ENCODE peak calls at places on chromosomes 4 and X, in eight cellular contexts. D is thyroid gland, Z is IMR-90, S is gastrocnemius medialis, K is heart left ventricle, G is body of pancreas, C is A549, E is stomach. O is an unnamed sample. For H3K4me1, the result is how much of the 10 kb centered on the place peaks cover.

GRCh38 chrX:39591099-39591498 is 506.7 kb downstream of the BCOR start:
- DNase-seq in D (no peak), C (no peak), Z (no peak), K (no peak), E (no peak), S (no peak), G (no peak), O (no peak)

GRCh38 chr4:105414316-105414715 is 59.5 kb downstream of the PPA2 start:
- DNase-seq in K (no peak), S (no peak), D (no peak), G (no peak), C (no peak), Z (no peak), E (no peak), O (no peak)

GRCh38 chr4:188021548-188022249 is 26.1 kb downstream of the ZFP42 start:
- DNase-seq in D (no peak), E (no peak), S (no peak), Z (no peak), C (no peak), K (no peak), G (no peak), O (peak)

GRCh38 chr4:60216752-60217151 is 983.4 kb upstream of the ADGRL3 start:
- DNase-seq in D (no peak), K (no peak), C (no peak), G (no peak), S (no peak), E (no peak), Z (peak), O (no peak)

GRCh38 chrX:17242470-17242869 is 132.5 kb upstream of the NHS start:
- DNase-seq in K (peak), C (no peak), G (peak), E (peak), S (peak), D (peak), Z (peak), O (peak)

GRCh38 chr4:111562811-111563210 is 582.4 kb upstream of the FAM241A start:
- DNase-seq in K (no peak), D (no peak), C (no peak), G (no peak), E (no peak), Z (peak), S (no peak), O (no peak)

GRCh38 chr4:41320278-41320677 is 63.5 kb downstream of the UCHL1 start:
- DNase-seq in K (no peak), Z (no peak), C (no peak), G (no peak), S (no peak), D (no peak), E (no peak), O (no peak)

GRCh38 chrX:7133036-7133412 is 14.5 kb upstream of the STS start:
- DNase-seq in S (no peak), E (no peak), C (no peak), G (no peak), Z (peak), K (peak), D (peak), O (no peak)

GRCh38 chr4:54745031-54745770 is 87.4 kb downstream of the KIT start:
- DNase-seq in C (no peak), E (no peak), K (no peak), Z (peak), G (no peak), S (no peak), D (no peak), O (no peak)

GRCh38 chr4:77621254-77621653 is 15.6 kb downstream of the CXCL13 start:
- DNase-seq in G (no peak), Z (no peak), C (no peak), K (no peak), S (no peak), E (no peak), D (no peak), O (no peak)

GRCh38 chrX:18707442-18708049 is at the start of gene PPEF1:
- DNase-seq in C (no peak), G (no peak), K (no peak), Z (no peak), E (no peak), D (no peak), S (no peak), O (no peak)

GRCh38 chrX:54358424-54359211 is 772 bp upstream of the WNK3 start:
- DNase-seq in G (peak), D (peak), E (no peak), Z (peak), S (no peak), K (peak), C (no peak), O (peak)

GRCh38 chr4:126441173-126441810 is 1126.5 kb downstream of the FAT4 start:
- DNase-seq in E (no peak), Z (peak), K (no peak), G (no peak), C (no peak), D (no peak), S (no peak), O (no peak)

GRCh38 chrX:67544281-67544680 is 460 bp downstream of the AR start:
- DNase-seq in K (no peak), Z (no peak), G (peak), E (peak), S (peak), D (peak), C (no peak), O (no peak)

GRCh38 chr4:163548481-163549243 is 54.2 kb downstream of the TMA16 start:
- DNase-seq in E (no peak), Z (peak), S (no peak), K (no peak), G (no peak), D (no peak), C (peak), O (no peak)
- H3K4me1 ChIP-seq in E (under half), Z (under half), S (under half), K (under half), G (under half), D (under half), C (under half), O (under half)

DNA sequence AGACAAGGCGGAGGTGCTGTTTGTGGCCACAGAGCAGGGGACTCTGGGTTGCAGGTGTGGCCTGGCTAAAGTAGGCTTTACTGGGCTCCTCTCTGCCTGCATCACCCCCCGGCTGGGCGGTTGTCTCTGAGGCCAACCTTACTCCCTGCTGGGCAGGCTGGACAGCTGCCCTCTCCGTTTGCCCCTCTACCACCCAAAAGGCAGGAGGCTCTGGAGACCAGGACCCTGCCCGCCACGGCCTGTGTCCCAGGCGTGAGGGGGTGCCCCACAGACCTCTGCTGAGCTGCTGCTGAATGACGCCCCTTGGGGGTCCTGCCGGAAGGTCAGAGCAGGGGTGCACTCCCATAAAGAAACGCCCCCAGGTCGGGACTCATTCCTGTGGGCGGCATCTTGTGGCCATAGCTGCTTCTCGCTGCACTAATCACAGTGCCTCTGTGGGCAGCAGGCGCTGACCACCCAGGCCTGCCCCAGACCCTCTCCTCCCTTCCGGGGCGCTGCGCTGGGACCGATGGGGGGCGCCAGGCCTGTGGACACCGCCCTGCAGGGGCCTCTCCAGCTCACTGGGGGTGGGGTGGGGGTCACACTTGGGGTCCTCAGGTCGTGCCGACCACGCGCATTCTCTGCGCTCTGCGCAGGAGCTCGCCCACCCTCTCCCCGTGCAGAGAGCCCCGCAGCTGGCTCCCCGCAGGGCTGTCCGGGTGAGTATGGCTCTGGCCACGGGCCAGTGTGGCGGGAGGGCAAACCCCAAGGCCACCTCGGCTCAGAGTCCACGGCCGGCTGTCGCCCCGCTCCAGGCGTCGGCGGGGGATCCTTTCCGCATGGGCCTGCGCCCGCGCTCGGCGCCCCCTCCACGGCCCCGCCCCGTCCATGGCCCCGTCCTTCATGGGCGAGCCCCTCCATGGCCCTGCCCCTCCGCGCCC is 920 bp downstream of the HTT-AS start:
- DNase-seq in C (no peak), D (peak), E (no peak), Z (no peak), G (peak), S (no peak), K (no peak), O (no peak)
- TF ChIP-seq POLR2A in C (peak), D (peak), E (no peak), Z (no peak), G (peak), S (no peak), K (peak), O (peak)

DNA sequence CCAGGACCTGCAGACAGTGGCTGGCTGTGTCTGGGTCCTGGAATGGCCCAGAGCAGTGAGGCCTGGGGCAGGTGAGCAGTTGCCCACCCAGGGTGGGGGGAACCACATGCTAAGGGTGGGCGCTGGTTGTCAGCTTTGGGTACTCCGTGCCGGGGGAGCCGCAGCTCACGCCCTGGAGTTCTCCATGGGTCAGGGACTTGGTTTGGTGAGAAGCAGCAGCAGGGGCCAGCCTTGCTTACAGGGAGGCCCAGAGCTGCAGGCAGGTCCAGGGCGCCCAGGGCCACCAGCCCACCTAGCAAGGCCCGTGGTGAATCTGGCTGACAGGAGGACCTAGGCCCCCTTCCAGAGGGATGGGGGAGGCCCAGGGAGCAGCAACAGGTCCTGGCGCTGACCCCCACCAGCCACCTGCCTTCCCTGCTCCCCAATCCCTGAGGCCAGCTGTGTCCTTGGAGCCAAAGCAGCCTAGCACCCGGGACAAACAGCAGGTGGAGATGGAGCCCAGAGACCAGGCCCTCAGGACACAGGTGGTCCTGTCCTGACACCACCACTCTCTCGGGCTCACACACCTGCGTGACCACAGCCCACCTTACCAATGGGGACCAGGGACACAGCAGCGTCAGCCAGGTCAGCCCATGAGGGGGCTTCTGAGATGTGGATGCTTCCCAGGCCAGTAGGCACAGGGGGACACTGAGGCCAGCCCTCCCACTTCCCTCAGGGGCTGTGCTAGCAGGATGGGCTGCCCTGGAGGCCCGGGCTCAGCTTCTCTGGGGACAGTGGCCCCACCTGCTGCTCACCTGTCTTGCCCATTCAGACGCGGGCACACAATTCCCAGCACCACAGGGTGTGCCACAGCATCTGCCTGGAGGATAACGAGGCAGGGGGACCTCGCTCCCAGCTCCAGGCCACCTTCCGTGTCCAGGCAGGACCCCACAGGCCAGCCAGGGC is 3.5 kb downstream of the MXD4 start:
- DNase-seq in C (no peak), E (peak), G (peak), S (peak), K (peak), D (no peak), Z (no peak), O (peak)
- H3K4me1 ChIP-seq in C (under half), E (half or more), G (half or more), S (half or more), K (half or more), D (half or more), Z (under half), O (under half)

DNA sequence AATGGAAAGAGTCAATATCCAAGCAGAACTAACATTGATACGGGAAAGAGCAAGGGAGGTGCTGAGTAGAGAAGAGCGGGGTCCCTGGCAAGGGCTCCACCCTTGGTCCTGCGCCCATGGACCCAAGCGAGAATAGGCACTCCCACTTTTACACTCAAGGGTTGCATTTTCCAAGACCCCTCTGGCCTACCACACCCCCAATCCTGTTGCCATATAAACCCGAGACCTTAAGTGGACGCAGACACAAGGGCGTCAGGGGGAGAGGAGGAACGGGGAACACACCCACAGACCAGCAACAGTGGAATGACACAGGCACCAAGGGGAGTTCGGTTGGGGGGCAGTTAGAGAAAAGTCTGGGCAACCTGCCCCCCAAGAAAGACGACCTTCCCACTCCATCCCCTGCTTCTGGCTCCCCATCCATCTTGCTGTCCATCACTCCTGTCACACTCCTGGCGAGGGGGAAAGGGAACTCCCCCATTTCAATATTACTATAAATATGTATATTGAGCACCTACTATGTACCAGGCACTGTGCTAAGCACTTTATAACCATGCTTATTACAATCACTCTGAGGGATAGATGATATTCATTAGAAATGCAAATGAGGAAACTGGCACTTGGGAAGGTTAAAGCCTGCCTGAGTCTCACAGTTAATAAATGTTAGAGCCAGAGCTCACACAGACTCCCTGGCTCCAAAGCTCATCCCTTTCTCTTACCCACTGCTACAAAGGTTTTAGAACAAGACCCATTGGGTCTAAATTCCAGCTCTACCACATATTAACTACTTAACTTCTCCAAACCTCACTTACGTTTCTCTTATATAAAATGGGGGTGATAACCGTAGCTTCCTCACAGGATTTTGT is 51.7 kb downstream of the SCD5 start:
- DNase-seq in Z (no peak), D (no peak), C (no peak), S (no peak), K (no peak), E (no peak), G (peak), O (no peak)
- TF ChIP-seq POLR2A in Z (no peak), D (no peak), C (no peak), S (no peak), K (no peak), E (no peak), G (no peak), O (no peak)

GRCh38 chr4:74109116-74109791 is 10.3 kb upstream of the CXCL2 start:
- DNase-seq in E (no peak), K (peak), S (peak), Z (peak), D (peak), G (peak), C (peak), O (peak)
- H3K4me1 ChIP-seq in E (under half), K (under half), S (under half), Z (under half), D (under half), G (under half), C (half or more), O (under half)

DNA sequence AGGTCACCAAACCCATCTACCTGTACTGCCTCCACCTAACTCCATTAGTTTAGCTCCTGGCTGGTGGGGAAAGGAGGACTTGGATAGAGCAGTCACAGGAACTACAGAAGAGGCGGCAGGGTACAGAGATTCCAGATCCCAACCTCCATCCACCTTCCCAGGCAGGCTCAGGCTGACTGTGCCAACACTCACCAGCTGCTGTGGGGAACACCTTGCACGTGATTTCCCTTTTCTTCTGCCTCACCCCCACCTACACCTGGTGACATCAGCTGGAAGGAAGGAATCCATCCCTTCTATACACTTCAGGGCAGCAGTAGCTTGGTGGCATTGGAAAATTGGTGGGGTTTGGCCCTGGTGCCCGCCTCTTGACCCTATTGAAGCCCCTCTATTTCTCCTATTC is 41.5 kb downstream of the EFNB1 start:
- DNase-seq in Z (no peak), G (no peak), S (no peak), C (no peak), K (no peak), E (no peak), D (no peak), O (no peak)
- TF ChIP-seq POLR2A in Z (no peak), G (no peak), S (no peak), C (no peak), K (no peak), E (no peak), D (no peak), O (no peak)

GRCh38 chr4:5933996-5934831 is 41.3 kb upstream of the CRMP1 start:
- DNase-seq in S (no peak), K (no peak), D (no peak), E (no peak), C (no peak), G (no peak), Z (no peak), O (no peak)

GRCh38 chr4:5930456-5930855 is 37.6 kb upstream of the CRMP1 start:
- DNase-seq in K (no peak), D (no peak), S (no peak), Z (no peak), G (no peak), E (peak), C (no peak), O (no peak)

GRCh38 chr4:5931526-5931925 is 38.6 kb upstream of the CRMP1 start:
- DNase-seq in D (no peak), C (no peak), Z (no peak), G (no peak), S (no peak), E (no peak), K (no peak), O (no peak)

GRCh38 chr4:5928241-5928640 is 35.4 kb upstream of the CRMP1 start:
- DNase-seq in C (no peak), G (no peak), K (no peak), D (no peak), Z (no peak), E (no peak), S (no peak), O (no peak)

GRCh38 chr4:5932021-5932553 is 39.2 kb upstream of the CRMP1 start:
- DNase-seq in E (no peak), S (no peak), D (peak), K (no peak), Z (no peak), C (no peak), G (no peak), O (no peak)
- H3K4me1 ChIP-seq in E (under half), S (under half), D (under half), K (under half), Z (under half), C (under half), G (under half), O (under half)

DNA sequence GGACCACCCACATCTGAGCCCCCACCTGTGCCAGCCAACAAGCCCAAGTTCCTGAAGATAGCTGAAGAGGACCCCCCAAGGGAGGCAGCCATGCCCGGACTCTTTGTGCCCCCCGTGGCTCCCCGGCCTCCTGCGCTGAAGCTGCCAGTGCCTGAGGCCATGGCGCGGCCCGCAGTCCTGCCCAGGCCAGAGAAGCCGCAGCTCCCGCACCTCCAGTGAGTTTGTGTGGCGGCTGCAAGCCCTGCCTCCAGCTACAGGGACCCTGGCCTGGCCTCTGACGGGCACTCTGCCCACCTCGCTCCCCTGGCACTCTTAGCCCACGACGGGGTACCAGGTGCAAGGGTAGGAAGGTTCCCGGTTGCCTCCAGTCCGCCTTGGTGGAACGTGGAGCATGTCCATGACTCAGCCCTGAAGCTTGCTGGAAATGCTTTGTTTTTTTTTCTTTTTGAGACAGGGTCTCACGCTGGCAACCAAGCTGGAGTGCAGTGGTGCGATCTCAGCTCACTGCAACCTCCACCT is 13.7 kb upstream of the ADD1 start:
- DNase-seq in E (no peak), D (peak), Z (no peak), K (peak), G (peak), S (no peak), C (no peak), O (no peak)
- TF ChIP-seq POLR2A in E (no peak), D (no peak), Z (no peak), K (no peak), G (no peak), S (no peak), C (no peak), O (no peak)

GRCh38 chr4:78638324-78639172 is 87.0 kb downstream of the ANXA3 start:
- DNase-seq in D (no peak), C (no peak), Z (no peak), G (no peak), S (no peak), E (no peak), K (no peak), O (no peak)
- H3K4me1 ChIP-seq in D (under half), C (under half), Z (under half), G (under half), S (under half), E (under half), K (under half), O (under half)

GRCh38 chrX:1452497-1453389 is at the start of gene ASMTL:
- DNase-seq in S (peak), G (peak), E (peak), Z (peak), C (peak), D (peak), K (peak), O (peak)
- TF ChIP-seq POLR2A in S (peak), G (peak), E (no peak), Z (peak), C (peak), D (peak), K (peak), O (peak)

O was measured in transverse colon.